ENCODE peak calls at places on chromosomes 2 and 18, in seven cellular contexts. N, M, J, V, U, T and S are unnamed samples.

GRCh38 chr18:22999212-22999611 is 66.1 kb downstream of the RBBP8 start:
- DNase-seq in J (no peak), U (no peak), N (no peak), V (no peak), M (no peak), T (no peak), S (no peak)

GRCh38 chr2:65035544-65035943 is 20.7 kb upstream of the CEP68 start:
- DNase-seq in N (no peak), U (no peak), J (no peak), M (no peak), V (no peak), T (no peak), S (no peak)

GRCh38 chr2:193409951-193410350 is 1215.2 kb upstream of the TMEFF2 start:
- DNase-seq in N (no peak), J (no peak), M (no peak), U (no peak), T (no peak), V (no peak), S (no peak)

GRCh38 chr2:171410624-171411023 is 23.2 kb downstream of the METTL8 start:
- DNase-seq in N (no peak), J (no peak), U (no peak), V (no peak), T (no peak), M (no peak), S (no peak)

GRCh38 chr2:218290316-218291261 is 1.7 kb downstream of the TMBIM1 start:
- DNase-seq in U (peak), N (no peak), J (no peak), M (no peak), T (no peak), V (no peak), S (peak)

GRCh38 chr2:25177369-25177641 is 8.9 kb upstream of the POMC start:
- DNase-seq in T (no peak), V (no peak), M (no peak), J (no peak), U (no peak), N (no peak), S (no peak)

GRCh38 chr2:153519260-153519875 is 40.8 kb upstream of the RPRM start:
- DNase-seq in U (peak), M (peak), N (peak), V (no peak), T (peak), J (peak), S (no peak)

GRCh38 chr2:137910641-137911040 is 53.6 kb upstream of the HNMT start:
- DNase-seq in N (no peak), J (no peak), M (no peak), T (peak), U (no peak), V (no peak), S (no peak)

GRCh38 chr2:236536727-236537398 is 32.8 kb upstream of the ACKR3 start:
- DNase-seq in J (no peak), M (no peak), N (no peak), V (peak), T (no peak), U (peak), S (peak)

GRCh38 chr2:128316777-128317185 is 1.9 kb downstream of the HS6ST1 start:
- DNase-seq in V (no peak), M (peak), N (no peak), T (no peak), U (no peak), J (peak), S (no peak)

GRCh38 chr2:208406474-208407451 is at the start of gene PTH2R:
- DNase-seq in T (peak), V (no peak), J (no peak), M (no peak), U (no peak), N (peak), S (peak)

GRCh38 chr2:231228223-231228622 is 29.8 kb downstream of the ARMC9 start:
- DNase-seq in N (no peak), V (no peak), M (no peak), U (peak), T (no peak), J (no peak), S (no peak)

GRCh38 chr2:225735844-225736243 is 336.3 kb downstream of the NYAP2 start:
- DNase-seq in U (no peak), V (no peak), M (no peak), J (no peak), N (no peak), T (no peak), S (no peak)

GRCh38 chr18:48405108-48405507 is 4.1 kb downstream of the ZBTB7C start:
- DNase-seq in N (no peak), U (no peak), M (no peak), V (no peak), T (no peak), J (no peak), S (no peak)

GRCh38 chr2:128370468-128371247 is 52.0 kb upstream of the HS6ST1 start:
- DNase-seq in N (no peak), J (no peak), M (peak), T (no peak), V (no peak), U (no peak), S (peak)

GRCh38 chr2:199690225-199690624 is 160.8 kb downstream of the FTCDNL1 start:
- DNase-seq in J (no peak), U (no peak), T (no peak), N (no peak), M (no peak), V (no peak), S (no peak)

GRCh38 chr2:231037731-231038482 is 584 bp downstream of the C2orf72 start:
- DNase-seq in T (peak), V (no peak), N (peak), J (peak), U (no peak), M (peak), S (no peak)

GRCh38 chr2:138110453-138111083 is 146.3 kb downstream of the HNMT start:
- DNase-seq in J (no peak), N (no peak), T (no peak), U (no peak), M (no peak), V (no peak), S (no peak)

GRCh38 chr2:70901235-70902066 is 34.2 kb upstream of the ATP6V1B1 start:
- DNase-seq in M (no peak), U (no peak), N (no peak), V (no peak), J (no peak), T (peak), S (peak)

GRCh38 chr2:110929528-110929927 is 191.2 kb upstream of the BCL2L11 start:
- DNase-seq in M (no peak), N (no peak), T (no peak), J (no peak), U (no peak), V (no peak), S (no peak)

GRCh38 chr2:110919738-110920137 is 187.4 kb downstream of the ACOXL start:
- DNase-seq in U (no peak), N (no peak), V (no peak), J (no peak), T (no peak), M (no peak), S (no peak)

GRCh38 chr2:110925479-110925878 is 193.1 kb downstream of the ACOXL start:
- DNase-seq in J (no peak), V (no peak), N (no peak), U (no peak), M (no peak), T (no peak), S (no peak)
- H3K4me3 ChIP-seq in J (no peak), V (no peak), N (no peak), U (no peak), M (no peak), T (no peak), S (no peak)

DNA sequence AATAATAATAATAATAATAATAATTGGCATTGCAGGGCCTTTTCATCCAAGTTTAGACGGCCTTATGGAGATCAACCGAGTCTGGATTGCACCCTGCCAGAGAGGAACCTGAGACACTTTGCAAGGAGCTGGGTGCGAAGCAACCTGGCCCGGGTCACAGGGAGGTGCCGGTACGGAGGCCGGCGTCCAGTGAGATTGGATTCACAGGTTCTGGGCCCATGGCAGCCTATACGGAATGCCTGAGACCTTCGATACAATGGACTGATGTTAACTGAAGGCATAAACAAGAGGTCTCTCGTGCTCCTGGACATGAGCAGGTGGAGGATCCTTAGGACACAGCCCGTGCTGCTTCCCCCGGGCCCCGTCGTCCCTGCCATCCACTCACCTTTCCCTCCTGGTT is 416.5 kb upstream of the SALL3 start:
- DNase-seq in V (no peak), U (no peak), M (no peak), J (no peak), T (no peak), N (no peak), S (no peak)
- H3K27ac ChIP-seq in V (no peak), U (no peak), M (no peak), J (no peak), T (no peak), N (no peak), S (no peak)

DNA sequence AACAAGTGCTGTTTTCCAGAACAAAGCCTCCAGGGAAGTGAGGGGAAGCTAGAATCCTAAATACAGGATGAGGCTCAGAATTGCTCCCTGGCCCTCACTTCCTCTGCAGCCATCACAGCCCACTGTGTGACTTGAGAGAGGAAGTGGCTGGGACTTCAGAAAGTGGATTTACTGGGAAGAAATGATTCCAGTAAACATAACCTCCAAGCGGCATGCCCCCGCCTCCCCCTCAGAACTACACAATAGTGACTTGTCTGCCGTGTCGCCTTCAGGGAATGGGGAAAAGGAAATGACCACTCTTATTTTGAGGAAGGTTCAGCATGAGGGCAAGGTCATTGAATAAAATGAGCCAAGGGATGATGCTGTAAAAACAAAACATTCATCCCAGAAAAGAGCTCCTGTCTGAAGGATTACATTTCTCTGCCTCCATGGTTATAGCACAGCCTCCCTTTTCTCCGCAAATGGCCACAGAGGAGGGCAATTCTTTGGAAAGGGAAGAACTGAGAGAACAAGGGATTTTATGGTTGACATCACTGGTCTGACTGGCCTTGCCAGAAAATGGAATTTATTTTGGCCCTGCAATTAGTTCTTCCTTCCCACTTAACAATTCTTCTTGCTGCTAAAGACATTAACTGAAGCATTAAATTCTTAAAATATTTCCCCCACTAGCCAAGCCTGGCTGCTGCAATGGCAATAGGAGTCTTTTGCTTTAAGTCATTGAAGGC is 78.9 kb upstream of the DAPL1 start:
- DNase-seq in N (no peak), J (no peak), U (no peak), M (no peak), V (peak), T (no peak), S (no peak)
- TF ChIP-seq POLR2AphosphoS5 in N (no peak), J (no peak), U (no peak), M (peak), V (no peak), T (no peak), S (peak)

GRCh38 chr2:88161446-88161845 is 8.7 kb upstream of the THNSL2 start:
- DNase-seq in N (no peak), M (no peak), V (no peak), T (no peak), J (no peak), U (no peak), S (no peak)

GRCh38 chr2:88159481-88159880 is 10.7 kb upstream of the THNSL2 start:
- DNase-seq in U (no peak), V (no peak), M (no peak), T (no peak), J (no peak), N (no peak), S (no peak)

GRCh38 chr2:88165604-88166003 is 4.5 kb upstream of the THNSL2 start:
- DNase-seq in T (no peak), U (no peak), J (no peak), V (no peak), M (no peak), N (no peak), S (no peak)

GRCh38 chr2:88159955-88160415 is 10.2 kb upstream of the THNSL2 start:
- DNase-seq in U (peak), T (peak), V (no peak), J (peak), N (peak), M (peak), S (no peak)
- H3K4me3 ChIP-seq in U (no peak), T (no peak), V (no peak), J (no peak), N (no peak), M (no peak), S (no peak)

GRCh38 chr2:145752091-145752806 is 1232.3 kb upstream of the ZEB2 start:
- DNase-seq in V (no peak), U (no peak), T (peak), M (no peak), J (peak), N (peak), S (no peak)

GRCh38 chr2:145750617-145751016 is 1230.7 kb upstream of the ZEB2 start:
- DNase-seq in U (no peak), V (no peak), M (no peak), J (no peak), N (no peak), T (no peak), S (no peak)

GRCh38 chr2:145751634-145752033 is 1231.7 kb upstream of the ZEB2 start:
- DNase-seq in M (no peak), J (no peak), U (peak), N (no peak), V (no peak), T (peak), S (no peak)

GRCh38 chr2:145750074-145750473 is 1230.2 kb upstream of the ZEB2 start:
- DNase-seq in J (no peak), V (no peak), N (no peak), T (no peak), M (no peak), U (no peak), S (no peak)

GRCh38 chr2:145751155-145751554 is 1231.2 kb upstream of the ZEB2 start:
- DNase-seq in V (no peak), U (no peak), T (no peak), M (no peak), N (peak), J (no peak), S (no peak)
- H3K27ac ChIP-seq in V (peak), U (no peak), T (no peak), M (peak), N (peak), J (no peak), S (peak)

GRCh38 chr2:112623913-112624777 is 21.6 kb upstream of the SLC20A1 start:
- DNase-seq in M (peak), N (peak), U (no peak), V (no peak), T (no peak), J (no peak), S (no peak)
- TF ChIP-seq POLR2AphosphoS5 in M (no peak), N (no peak), U (no peak), V (peak), T (no peak), J (no peak), S (no peak)

DNA sequence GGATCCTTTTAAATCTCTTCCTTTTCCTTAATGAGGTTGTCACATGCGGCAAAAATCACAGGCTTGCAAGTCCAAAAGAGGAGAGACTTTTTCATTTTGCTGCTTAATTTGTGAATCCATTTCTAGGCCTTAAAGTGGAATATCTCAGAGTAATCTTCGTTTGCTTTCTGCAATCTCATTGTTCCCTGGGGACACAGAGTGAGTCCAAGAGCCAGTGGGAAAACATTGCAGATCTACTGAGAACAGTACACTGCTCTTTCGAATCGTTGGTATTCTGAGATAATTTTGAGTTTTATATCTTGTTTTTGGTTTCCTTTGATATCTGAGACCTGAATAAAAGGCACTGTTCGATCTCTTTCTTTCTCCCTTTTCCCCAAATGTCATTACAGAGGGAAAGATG is 418.0 kb upstream of the ZEB2 start:
- DNase-seq in J (no peak), T (no peak), M (no peak), U (no peak), V (no peak), N (no peak), S (no peak)
- H3K4me3 ChIP-seq in J (no peak), T (no peak), M (no peak), U (no peak), V (no peak), N (no peak), S (no peak)